ENCODE peak calls at places on chromosomes 11 and 22, in ten cellular contexts. H is amygdala, C is HuH-7, Y is activated gamma-delta T cell treated with Interleukin-2 at 50 U/mL for 16 hours, T is BJ, M is NCI-H460, L is GF-D8, S is non-pigmented ciliary epithelial cell, R is adrenal gland, F is mammary epithelial cell. K is an unnamed sample.

GRCh38 chr11:78365381-78365792 is 52.2 kb downstream of the GAB2 start:
- DNase-seq in M (no peak), H (no peak), Y (no peak), F (peak), C (no peak), S (no peak), R (no peak), L (no peak), T (no peak), K (no peak)

GRCh38 chr11:43399983-43400630 is 41.4 kb downstream of the TTC17 start:
- DNase-seq in S (no peak), C (no peak), Y (no peak), F (no peak), L (no peak), T (no peak), M (no peak), H (no peak), R (no peak), K (no peak)

GRCh38 chr22:35678836-35679235 is 30.6 kb downstream of the APOL6 start:
- DNase-seq in R (no peak), C (no peak), S (no peak), Y (no peak), F (peak), T (no peak), H (no peak), M (no peak), L (no peak), K (no peak)

GRCh38 chr11:100684101-100685065 is 2.7 kb upstream of the ARHGAP42 start:
- DNase-seq in T (no peak), C (no peak), H (no peak), Y (no peak), S (no peak), M (no peak), F (peak), L (no peak), R (no peak), K (no peak)

GRCh38 chr11:72642815-72643511 is 31.3 kb downstream of the PDE2A start:
- DNase-seq in R (peak), H (no peak), L (no peak), Y (peak), S (no peak), M (peak), F (no peak), T (no peak), C (peak), K (peak)

GRCh38 chr22:22789922-22790845 is 97.4 kb upstream of the IGLL5 start:
- DNase-seq in M (no peak), H (no peak), L (no peak), T (no peak), S (no peak), R (no peak), C (no peak), F (no peak), Y (no peak), K (no peak)

GRCh38 chr11:34174411-34175041 is 69.1 kb downstream of the NAT10 start:
- DNase-seq in Y (peak), T (no peak), R (peak), L (no peak), M (peak), C (peak), H (peak), S (no peak), F (peak), K (peak)

GRCh38 chr11:16505481-16505880 is 149.1 kb upstream of the SOX6 start:
- DNase-seq in Y (no peak), L (no peak), C (no peak), M (no peak), T (no peak), R (no peak), H (no peak), F (no peak), S (no peak), K (no peak)

GRCh38 chr11:65786008-65786785 is 666 bp upstream of the OVOL1 start:
- DNase-seq in F (no peak), L (no peak), Y (no peak), R (no peak), T (no peak), C (no peak), H (no peak), S (no peak), M (no peak), K (no peak)

GRCh38 chr11:130937051-130937450 is 20.8 kb upstream of the SNX19 start:
- DNase-seq in Y (no peak), S (no peak), R (no peak), F (peak), H (no peak), C (no peak), T (no peak), M (no peak), L (no peak), K (no peak)

GRCh38 chr22:43300891-43301676 is 42.1 kb downstream of the SCUBE1 start:
- DNase-seq in F (no peak), M (no peak), L (no peak), S (no peak), T (no peak), R (peak), C (no peak), H (no peak), Y (no peak), K (peak)

GRCh38 chr11:120182357-120182756 is 28.5 kb upstream of the OAF start:
- DNase-seq in M (no peak), R (no peak), L (no peak), Y (no peak), S (no peak), C (no peak), F (no peak), T (no peak), H (no peak), K (no peak)

GRCh38 chr22:17920145-17920605 is 104.2 kb downstream of the MICAL3 start:
- DNase-seq in M (no peak), F (peak), T (no peak), H (no peak), L (no peak), Y (no peak), R (peak), S (no peak), C (peak), K (peak)

GRCh38 chr11:65429069-65429681 is 6.6 kb downstream of the NEAT1 start:
- DNase-seq in R (peak), T (no peak), H (no peak), S (no peak), M (peak), Y (no peak), L (no peak), F (peak), C (no peak), K (peak)